ENCODE peak calls at places on chromosome 2, in seven cellular contexts. J is NCI-H2081; T is activated naive CD8-positive, alpha-beta T cell treated with anti-CD3 and anti-CD28 coated beads, Interleukin-2, amount 10 ng/mL, durations not matched to agents 7 days and 5 days; N is GM12892; U is left kidney; C is endothelial cell of umbilical vein; X is stimulated activated CD4-positive, alpha-beta T cell treated with anti-CD3 and anti-CD28 coated beads, TNF-alpha, amount 100 ng/mL, for 1 hour. B is an unnamed sample.

GRCh38 chr2:189835855-189836558 is 51.8 kb downstream of the PMS1 start:
- DNase-seq in J (peak), T (no peak), N (no peak), U (peak), C (no peak), X (no peak), B (peak)

GRCh38 chr2:224816816-224817215 is 100.7 kb upstream of the CCDC195 start:
- DNase-seq in J (no peak), T (no peak), N (no peak), U (no peak), C (peak), X (no peak), B (peak)

GRCh38 chr2:216308532-216308931 is 63.8 kb downstream of the MARCHF4 start:
- DNase-seq in J (peak), T (no peak), N (no peak), U (peak), C (no peak), X (no peak), B (no peak)

GRCh38 chr2:30422437-30422805 is 24.6 kb upstream of the LCLAT1 start:
- DNase-seq in J (no peak), T (peak), N (peak), U (peak), C (no peak), X (peak), B (peak)

GRCh38 chr2:23235292-23235691 is 149.7 kb upstream of the KLHL29 start:
- DNase-seq in J (no peak), T (no peak), N (no peak), U (no peak), C (no peak), X (no peak), B (no peak)

GRCh38 chr2:216222650-216223352 is 113.7 kb downstream of the XRCC5 start:
- DNase-seq in J (no peak), T (no peak), N (no peak), U (no peak), C (peak), X (no peak), B (peak)

GRCh38 chr2:176848844-176849243 is 363.8 kb upstream of the HNRNPA3 start:
- DNase-seq in J (no peak), T (no peak), N (no peak), U (peak), C (no peak), X (no peak), B (no peak)

GRCh38 chr2:96116424-96116878 is at the start of gene ADRA2B:
- DNase-seq in J (peak), T (peak), N (peak), U (peak), C (peak), X (peak), B (peak)

GRCh38 chr2:58930541-58930940 is 689.4 kb upstream of the FANCL start:
- DNase-seq in J (no peak), T (no peak), N (no peak), U (no peak), C (no peak), X (no peak), B (no peak)

GRCh38 chr2:200318940-200319435 is 12.5 kb downstream of the SPATS2L start:
- DNase-seq in J (no peak), T (no peak), N (no peak), U (no peak), C (no peak), X (no peak), B (no peak)

GRCh38 chr2:46914578-46915230 is 902 bp downstream of the MCFD2 start:
- DNase-seq in J (no peak), T (no peak), N (no peak), U (no peak), C (peak), X (no peak), B (peak)

GRCh38 chr2:32289165-32290054 is 11.7 kb downstream of the YIPF4 start:
- DNase-seq in J (no peak), T (no peak), N (no peak), U (no peak), C (peak), X (no peak), B (peak)

GRCh38 chr2:47815764-47816163 is 32.8 kb downstream of the MSH6 start:
- DNase-seq in J (no peak), T (no peak), N (no peak), U (no peak), C (no peak), X (no peak), B (no peak)

GRCh38 chr2:240856151-240856980 is 12.3 kb upstream of the AGXT start:
- DNase-seq in J (no peak), T (no peak), N (no peak), U (peak), C (no peak), X (no peak), B (no peak)

GRCh38 chr2:43224571-43225092 is 1.8 kb downstream of the ZFP36L2 start:
- DNase-seq in J (no peak), T (peak), N (no peak), U (no peak), C (no peak), X (no peak), B (peak)

GRCh38 chr2:102391530-102391929 is 31.4 kb upstream of the IL18RAP start:
- DNase-seq in J (no peak), T (no peak), N (no peak), U (no peak), C (peak), X (no peak), B (no peak)

GRCh38 chr2:206241767-206242166 is 32.7 kb upstream of the ZDBF2 start:
- DNase-seq in J (no peak), T (no peak), N (no peak), U (no peak), C (no peak), X (no peak), B (no peak)

GRCh38 chr2:120730053-120730439 is 5.6 kb upstream of the GLI2 start:
- DNase-seq in J (no peak), T (no peak), N (no peak), U (no peak), C (no peak), X (no peak), B (no peak)

GRCh38 chr2:194686569-194686968 is 970.5 kb upstream of the SLC39A10 start:
- DNase-seq in J (no peak), T (no peak), N (no peak), U (no peak), C (no peak), X (no peak), B (no peak)

GRCh38 chr2:33058716-33059451 is 112.1 kb downstream of the LTBP1 start:
- DNase-seq in J (no peak), T (no peak), N (no peak), U (peak), C (no peak), X (no peak), B (no peak)

GRCh38 chr2:37020887-37021796 is 54.8 kb upstream of the STRN start:
- DNase-seq in J (no peak), T (no peak), N (no peak), U (no peak), C (no peak), X (no peak), B (peak)

GRCh38 chr2:74146929-74147728 is 583 bp downstream of the BOLA3 start:
- DNase-seq in J (no peak), T (no peak), N (peak), U (no peak), C (peak), X (no peak), B (peak)

GRCh38 chr2:152061383-152061782 is 37.5 kb downstream of the CACNB4 start:
- DNase-seq in J (no peak), T (no peak), N (no peak), U (no peak), C (no peak), X (no peak), B (no peak)

GRCh38 chr2:171226471-171226870 is 65.8 kb upstream of the TLK1 start:
- DNase-seq in J (no peak), T (no peak), N (no peak), U (no peak), C (no peak), X (no peak), B (no peak)

GRCh38 chr2:130827502-130828251 is 9.0 kb upstream of the ARHGEF4 start:
- DNase-seq in J (no peak), T (no peak), N (no peak), U (no peak), C (no peak), X (no peak), B (peak)

GRCh38 chr2:81078631-81079030 is 774.1 kb upstream of the LRRTM1 start:
- DNase-seq in J (no peak), T (no peak), N (no peak), U (no peak), C (no peak), X (no peak), B (no peak)

GRCh38 chr2:230680463-230681195 is 32.0 kb upstream of the CAB39 start:
- DNase-seq in J (no peak), T (no peak), N (no peak), U (no peak), C (no peak), X (no peak), B (no peak)

GRCh38 chr2:239321596-239322413 is 79.0 kb downstream of the HDAC4 start:
- DNase-seq in J (no peak), T (peak), N (no peak), U (no peak), C (no peak), X (no peak), B (no peak)

GRCh38 chr2:215421859-215422461 is 13.9 kb downstream of the FN1 start:
- DNase-seq in J (no peak), T (no peak), N (no peak), U (no peak), C (peak), X (no peak), B (peak)

GRCh38 chr2:156565066-156565710 is 129.0 kb downstream of the GPD2 start:
- DNase-seq in J (no peak), T (no peak), N (no peak), U (no peak), C (no peak), X (no peak), B (peak)